ENCODE peak calls at places on chromosomes 1 and 21, in ten cellular contexts. One of them, this sample, is unnamed. For H3K9me3, the result is how much of the 10 kb centered on the place peaks cover.

GRCh38 chr1:62076286-62076685 is 118.4 kb upstream of the L1TD1 start:
- DNase-seq in prostate gland: no peak
- DNase-seq in Peyer's patch: no peak
- DNase-seq in fibroblast of lung: peak
- DNase-seq in ovary: no peak
- DNase-seq in left ventricle myocardium inferior: no peak
- DNase-seq in A549: peak
- DNase-seq in cardiac muscle cell: no peak
- DNase-seq in kidney: no peak
- DNase-seq in right lobe of liver: no peak
- DNase-seq in this sample: no peak

GRCh38 chr1:101002551-101002950 is 23.0 kb downstream of the DPH5 start:
- DNase-seq in A549: no peak
- DNase-seq in fibroblast of lung: no peak
- DNase-seq in prostate gland: no peak
- DNase-seq in cardiac muscle cell: no peak
- DNase-seq in kidney: no peak
- DNase-seq in right lobe of liver: no peak
- DNase-seq in Peyer's patch: no peak
- DNase-seq in left ventricle myocardium inferior: no peak
- DNase-seq in ovary: no peak
- DNase-seq in this sample: no peak

GRCh38 chr1:50257029-50257428 is 148.3 kb downstream of the ELAVL4 start:
- DNase-seq in prostate gland: no peak
- DNase-seq in ovary: no peak
- DNase-seq in cardiac muscle cell: no peak
- DNase-seq in fibroblast of lung: no peak
- DNase-seq in kidney: no peak
- DNase-seq in A549: no peak
- DNase-seq in Peyer's patch: no peak
- DNase-seq in left ventricle myocardium inferior: no peak
- DNase-seq in right lobe of liver: no peak
- DNase-seq in this sample: no peak

GRCh38 chr1:210239295-210240155 is 6.9 kb downstream of the SERTAD4 start:
- DNase-seq in kidney: no peak
- DNase-seq in left ventricle myocardium inferior: no peak
- DNase-seq in right lobe of liver: no peak
- DNase-seq in ovary: no peak
- DNase-seq in fibroblast of lung: peak
- DNase-seq in A549: peak
- DNase-seq in Peyer's patch: no peak
- DNase-seq in prostate gland: no peak
- DNase-seq in cardiac muscle cell: peak
- DNase-seq in this sample: peak

GRCh38 chr1:172497230-172497629 is 35.7 kb upstream of the SUCO start:
- DNase-seq in fibroblast of lung: no peak
- DNase-seq in prostate gland: peak
- DNase-seq in kidney: no peak
- DNase-seq in cardiac muscle cell: peak
- DNase-seq in Peyer's patch: no peak
- DNase-seq in ovary: no peak
- DNase-seq in left ventricle myocardium inferior: no peak
- DNase-seq in right lobe of liver: no peak
- DNase-seq in A549: peak
- DNase-seq in this sample: no peak

GRCh38 chr1:89688607-89689006 is 55.7 kb downstream of the LRRC8C start:
- DNase-seq in right lobe of liver: no peak
- DNase-seq in left ventricle myocardium inferior: no peak
- DNase-seq in Peyer's patch: no peak
- DNase-seq in fibroblast of lung: no peak
- DNase-seq in prostate gland: no peak
- DNase-seq in ovary: no peak
- DNase-seq in kidney: no peak
- DNase-seq in cardiac muscle cell: no peak
- DNase-seq in A549: no peak
- DNase-seq in this sample: no peak

GRCh38 chr1:220748091-220748934 is at the start of gene MTARC2:
- DNase-seq in Peyer's patch: peak
- DNase-seq in A549: peak
- DNase-seq in prostate gland: peak
- DNase-seq in right lobe of liver: peak
- DNase-seq in left ventricle myocardium inferior: peak
- DNase-seq in cardiac muscle cell: peak
- DNase-seq in ovary: peak
- DNase-seq in kidney: peak
- DNase-seq in fibroblast of lung: peak
- DNase-seq in this sample: peak

GRCh38 chr1:235881930-235882700 is 15.4 kb upstream of the LYST start:
- DNase-seq in left ventricle myocardium inferior: no peak
- DNase-seq in right lobe of liver: no peak
- DNase-seq in A549: no peak
- DNase-seq in prostate gland: no peak
- DNase-seq in Peyer's patch: no peak
- DNase-seq in kidney: no peak
- DNase-seq in fibroblast of lung: no peak
- DNase-seq in cardiac muscle cell: no peak
- DNase-seq in ovary: no peak
- DNase-seq in this sample: no peak

GRCh38 chr1:154758346-154758745 is 111.7 kb downstream of the KCNN3 start:
- DNase-seq in A549: no peak
- DNase-seq in right lobe of liver: no peak
- DNase-seq in kidney: no peak
- DNase-seq in ovary: no peak
- DNase-seq in left ventricle myocardium inferior: no peak
- DNase-seq in cardiac muscle cell: no peak
- DNase-seq in prostate gland: no peak
- DNase-seq in fibroblast of lung: no peak
- DNase-seq in Peyer's patch: no peak
- DNase-seq in this sample: peak

GRCh38 chr1:23178414-23178813 is 9.8 kb upstream of the LUZP1 start:
- DNase-seq in Peyer's patch: no peak
- DNase-seq in right lobe of liver: no peak
- DNase-seq in kidney: no peak
- DNase-seq in ovary: no peak
- DNase-seq in A549: no peak
- DNase-seq in prostate gland: no peak
- DNase-seq in cardiac muscle cell: peak
- DNase-seq in fibroblast of lung: no peak
- DNase-seq in left ventricle myocardium inferior: no peak
- DNase-seq in this sample: no peak

GRCh38 chr1:204147392-204148097 is 4.3 kb downstream of the ETNK2 start:
- DNase-seq in cardiac muscle cell: no peak
- DNase-seq in left ventricle myocardium inferior: no peak
- DNase-seq in prostate gland: no peak
- DNase-seq in A549: no peak
- DNase-seq in fibroblast of lung: no peak
- DNase-seq in kidney: no peak
- DNase-seq in ovary: peak
- DNase-seq in Peyer's patch: peak
- DNase-seq in right lobe of liver: peak
- DNase-seq in this sample: no peak

GRCh38 chr1:182713939-182714338 is 29.6 kb upstream of the RGS8 start:
- DNase-seq in Peyer's patch: no peak
- DNase-seq in right lobe of liver: no peak
- DNase-seq in cardiac muscle cell: no peak
- DNase-seq in kidney: no peak
- DNase-seq in left ventricle myocardium inferior: no peak
- DNase-seq in A549: no peak
- DNase-seq in ovary: no peak
- DNase-seq in fibroblast of lung: no peak
- DNase-seq in prostate gland: no peak
- DNase-seq in this sample: no peak

GRCh38 chr1:17732475-17732874 is 22.7 kb upstream of the ACTL8 start:
- DNase-seq in left ventricle myocardium inferior: no peak
- DNase-seq in fibroblast of lung: peak
- DNase-seq in cardiac muscle cell: no peak
- DNase-seq in ovary: no peak
- DNase-seq in A549: no peak
- DNase-seq in Peyer's patch: no peak
- DNase-seq in prostate gland: no peak
- DNase-seq in kidney: no peak
- DNase-seq in right lobe of liver: no peak
- DNase-seq in this sample: no peak

GRCh38 chr21:16116798-16117197 is 387.0 kb downstream of the USP25 start:
- DNase-seq in A549: no peak
- DNase-seq in prostate gland: no peak
- DNase-seq in fibroblast of lung: peak
- DNase-seq in right lobe of liver: no peak
- DNase-seq in Peyer's patch: no peak
- DNase-seq in kidney: no peak
- DNase-seq in ovary: no peak
- DNase-seq in left ventricle myocardium inferior: no peak
- DNase-seq in cardiac muscle cell: no peak
- DNase-seq in this sample: no peak

GRCh38 chr1:156155760-156156495 is 2.5 kb downstream of the SEMA4A start:
- DNase-seq in Peyer's patch: no peak
- DNase-seq in left ventricle myocardium inferior: no peak
- DNase-seq in kidney: no peak
- DNase-seq in fibroblast of lung: no peak
- DNase-seq in cardiac muscle cell: no peak
- DNase-seq in A549: no peak
- DNase-seq in prostate gland: no peak
- DNase-seq in right lobe of liver: no peak
- DNase-seq in ovary: no peak
- DNase-seq in this sample: no peak

DNA sequence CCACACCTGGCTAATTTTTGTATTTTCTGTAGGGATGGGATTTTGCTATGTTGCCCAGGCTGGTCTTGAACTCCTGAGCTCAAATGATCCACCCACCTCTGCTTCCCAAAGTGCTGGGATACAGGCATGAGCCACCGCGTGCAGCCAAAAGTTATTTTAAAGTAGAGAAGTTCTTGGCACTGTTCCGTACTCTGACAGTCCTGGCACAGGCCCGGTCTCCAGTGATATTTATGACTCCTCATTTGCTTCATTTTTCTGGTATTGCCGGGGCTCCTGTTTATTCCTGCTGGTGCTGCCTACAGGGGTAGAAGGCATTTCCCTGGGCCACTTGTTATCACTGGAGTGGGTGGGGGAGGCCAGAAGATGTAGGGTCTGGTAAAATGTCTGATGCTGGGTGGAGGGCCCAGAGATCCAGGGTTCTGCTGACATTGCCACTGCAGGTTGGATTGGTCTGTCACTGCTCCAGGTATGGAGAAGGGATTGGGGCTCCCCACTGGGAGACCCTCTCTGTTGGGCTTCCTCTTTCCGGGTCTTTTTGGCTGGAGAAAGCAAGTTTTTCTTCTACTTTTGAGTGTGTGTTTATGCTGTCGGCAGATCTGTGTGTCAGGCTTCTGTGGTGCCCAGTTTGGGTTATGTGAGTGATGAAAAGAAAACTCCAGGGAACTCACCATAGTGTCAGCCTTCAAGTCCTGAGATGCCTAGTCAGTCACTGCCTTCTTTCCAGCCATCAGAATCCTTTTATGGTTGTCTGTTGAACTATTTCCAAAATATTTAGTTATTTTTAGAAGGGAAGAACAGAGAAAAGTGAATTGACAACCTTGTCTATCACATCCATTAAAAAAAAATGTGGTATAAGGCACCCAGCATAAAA is 4.5 kb downstream of the MROH7 start:
- DNase-seq in Peyer's patch: no peak
- DNase-seq in fibroblast of lung: peak
- DNase-seq in ovary: peak
- DNase-seq in right lobe of liver: no peak
- DNase-seq in prostate gland: peak
- DNase-seq in kidney: no peak
- DNase-seq in cardiac muscle cell: no peak
- DNase-seq in A549: no peak
- DNase-seq in left ventricle myocardium inferior: peak
- DNase-seq in this sample: no peak
- TF ChIP-seq CTCF in Peyer's patch: no peak
- TF ChIP-seq CTCF in fibroblast of lung: no peak
- TF ChIP-seq CTCF in ovary: no peak
- TF ChIP-seq CTCF in right lobe of liver: no peak
- TF ChIP-seq CTCF in prostate gland: no peak
- TF ChIP-seq CTCF in kidney: no peak
- TF ChIP-seq CTCF in cardiac muscle cell: no peak
- TF ChIP-seq CTCF in A549: no peak
- TF ChIP-seq CTCF in left ventricle myocardium inferior: no peak
- TF ChIP-seq CTCF in this sample: no peak

GRCh38 chr1:4690951-4691675 is 36.7 kb downstream of the AJAP1 start:
- DNase-seq in right lobe of liver: no peak
- DNase-seq in cardiac muscle cell: no peak
- DNase-seq in left ventricle myocardium inferior: no peak
- DNase-seq in Peyer's patch: no peak
- DNase-seq in prostate gland: no peak
- DNase-seq in kidney: no peak
- DNase-seq in A549: peak
- DNase-seq in fibroblast of lung: no peak
- DNase-seq in ovary: no peak
- DNase-seq in this sample: no peak
- H3K9me3 ChIP-seq in right lobe of liver: under half
- H3K9me3 ChIP-seq in cardiac muscle cell: under half
- H3K9me3 ChIP-seq in left ventricle myocardium inferior: under half
- H3K9me3 ChIP-seq in Peyer's patch: under half
- H3K9me3 ChIP-seq in prostate gland: under half
- H3K9me3 ChIP-seq in kidney: under half
- H3K9me3 ChIP-seq in A549: under half
- H3K9me3 ChIP-seq in fibroblast of lung: under half
- H3K9me3 ChIP-seq in ovary: under half
- H3K9me3 ChIP-seq in this sample: under half

GRCh38 chr21:45573452-45574035 is 31.3 kb upstream of the SLC19A1 start:
- DNase-seq in cardiac muscle cell: no peak
- DNase-seq in A549: no peak
- DNase-seq in left ventricle myocardium inferior: no peak
- DNase-seq in Peyer's patch: peak
- DNase-seq in fibroblast of lung: no peak
- DNase-seq in kidney: no peak
- DNase-seq in right lobe of liver: no peak
- DNase-seq in ovary: no peak
- DNase-seq in prostate gland: no peak
- DNase-seq in this sample: peak
- TF ChIP-seq CTCF in cardiac muscle cell: no peak
- TF ChIP-seq CTCF in A549: no peak
- TF ChIP-seq CTCF in left ventricle myocardium inferior: no peak
- TF ChIP-seq CTCF in Peyer's patch: no peak
- TF ChIP-seq CTCF in fibroblast of lung: no peak
- TF ChIP-seq CTCF in kidney: no peak
- TF ChIP-seq CTCF in right lobe of liver: no peak
- TF ChIP-seq CTCF in ovary: no peak
- TF ChIP-seq CTCF in prostate gland: no peak
- TF ChIP-seq CTCF in this sample: no peak

DNA sequence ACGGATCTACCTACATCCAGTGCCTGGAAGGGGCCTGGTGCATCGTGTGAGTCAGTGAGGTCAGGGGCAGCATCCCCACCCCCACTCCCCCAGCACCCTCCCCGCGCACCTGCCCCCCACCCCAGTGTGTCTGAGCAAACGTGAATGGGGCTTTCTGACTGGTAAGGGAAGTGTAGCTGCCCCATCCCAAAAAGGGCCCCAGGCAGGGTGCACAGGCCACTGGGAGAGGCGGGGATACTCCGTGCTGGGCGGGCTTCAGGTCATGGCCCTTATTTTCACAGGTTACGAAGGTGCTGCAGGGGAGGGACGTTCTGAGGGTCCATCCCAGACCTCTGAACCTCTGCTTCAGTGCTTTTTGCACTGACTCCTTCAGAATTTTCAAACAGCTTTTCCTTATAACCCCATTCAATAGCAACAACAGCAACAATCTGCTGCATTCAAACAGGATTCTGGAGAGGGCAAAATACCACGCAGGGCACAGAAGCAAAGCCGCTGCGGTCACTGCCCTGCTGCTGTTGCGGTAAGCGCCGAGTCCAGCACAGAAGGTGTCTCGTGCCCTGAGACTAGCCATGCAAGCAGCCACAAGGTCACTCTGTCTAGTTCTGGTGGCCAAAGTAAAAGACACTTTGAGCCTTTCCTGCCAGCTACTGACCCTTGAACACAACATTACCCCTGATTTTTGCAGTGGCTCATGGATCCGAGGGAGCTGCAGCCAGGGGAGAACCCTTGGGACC is 10.3 kb downstream of the TTC34 start:
- DNase-seq in Peyer's patch: peak
- DNase-seq in A549: no peak
- DNase-seq in ovary: no peak
- DNase-seq in right lobe of liver: peak
- DNase-seq in left ventricle myocardium inferior: no peak
- DNase-seq in kidney: peak
- DNase-seq in fibroblast of lung: no peak
- DNase-seq in cardiac muscle cell: no peak
- DNase-seq in prostate gland: no peak
- DNase-seq in this sample: no peak
- H3K9me3 ChIP-seq in Peyer's patch: under half
- H3K9me3 ChIP-seq in A549: under half
- H3K9me3 ChIP-seq in ovary: under half
- H3K9me3 ChIP-seq in right lobe of liver: under half
- H3K9me3 ChIP-seq in left ventricle myocardium inferior: half or more
- H3K9me3 ChIP-seq in kidney: under half
- H3K9me3 ChIP-seq in fibroblast of lung: under half
- H3K9me3 ChIP-seq in cardiac muscle cell: under half
- H3K9me3 ChIP-seq in prostate gland: under half
- H3K9me3 ChIP-seq in this sample: under half

This sample was measured in WERI-Rb-1.